ENCODE peak calls at places on chromosomes 5 and 9, in seven cellular contexts. One of them, this sample, is unnamed.

GRCh38 chr9:12759767-12760166 is 15.1 kb upstream of the LURAP1L start:
- DNase-seq in pancreas: no peak
- DNase-seq in fibroblast of lung: peak; percentile 70
- DNase-seq in IMR-90: peak; percentile 73
- DNase-seq in mesenchymal stem cell: peak; percentile 58
- DNase-seq in testis: no peak
- DNase-seq in stomach: no peak
- DNase-seq in this sample: no peak

GRCh38 chr5:130868186-130868821 is 296.8 kb downstream of the HINT1 start:
- DNase-seq in pancreas: no peak
- DNase-seq in fibroblast of lung: no peak
- DNase-seq in IMR-90: no peak
- DNase-seq in mesenchymal stem cell: peak; percentile 6
- DNase-seq in testis: no peak
- DNase-seq in stomach: no peak
- DNase-seq in this sample: no peak

GRCh38 chr5:14739538-14739937 is 75.0 kb downstream of the OTULIN start:
- DNase-seq in pancreas: no peak
- DNase-seq in fibroblast of lung: peak; percentile 16
- DNase-seq in IMR-90: peak; percentile 61
- DNase-seq in mesenchymal stem cell: peak; percentile 32
- DNase-seq in testis: no peak
- DNase-seq in stomach: no peak
- DNase-seq in this sample: no peak

GRCh38 chr9:6968271-6968670 is 210.5 kb downstream of the KDM4C start:
- DNase-seq in pancreas: no peak
- DNase-seq in fibroblast of lung: peak; percentile 75
- DNase-seq in IMR-90: peak; percentile 47
- DNase-seq in mesenchymal stem cell: no peak
- DNase-seq in testis: no peak
- DNase-seq in stomach: no peak
- DNase-seq in this sample: no peak

GRCh38 chr5:64384761-64385160 is 121.1 kb upstream of the RGS7BP start:
- DNase-seq in pancreas: no peak
- DNase-seq in fibroblast of lung: peak; percentile 1
- DNase-seq in IMR-90: no peak
- DNase-seq in mesenchymal stem cell: peak; percentile 18
- DNase-seq in testis: peak; percentile 19
- DNase-seq in stomach: no peak
- DNase-seq in this sample: no peak

GRCh38 chr5:84197542-84197941 is 187.1 kb downstream of the EDIL3 start:
- DNase-seq in pancreas: no peak
- DNase-seq in fibroblast of lung: no peak
- DNase-seq in IMR-90: no peak
- DNase-seq in mesenchymal stem cell: no peak
- DNase-seq in testis: no peak
- DNase-seq in stomach: no peak
- DNase-seq in this sample: no peak

GRCh38 chr9:130128251-130128650 is 44.0 kb upstream of the NCS1 start:
- DNase-seq in pancreas: no peak
- DNase-seq in fibroblast of lung: no peak
- DNase-seq in IMR-90: no peak
- DNase-seq in mesenchymal stem cell: no peak
- DNase-seq in testis: no peak
- DNase-seq in stomach: peak; percentile 30
- DNase-seq in this sample: no peak

GRCh38 chr5:78792342-78793055 is 143.9 kb upstream of the LHFPL2 start:
- DNase-seq in pancreas: no peak
- DNase-seq in fibroblast of lung: no peak
- DNase-seq in IMR-90: no peak
- DNase-seq in mesenchymal stem cell: no peak
- DNase-seq in testis: no peak
- DNase-seq in stomach: no peak
- DNase-seq in this sample: no peak

GRCh38 chr9:98790601-98791146 is 5.7 kb downstream of the ANKS6 start:
- DNase-seq in pancreas: no peak
- DNase-seq in fibroblast of lung: no peak
- DNase-seq in IMR-90: no peak
- DNase-seq in mesenchymal stem cell: no peak
- DNase-seq in testis: no peak
- DNase-seq in stomach: no peak
- DNase-seq in this sample: no peak
- H3K27ac ChIP-seq in pancreas: no peak overlapping the region
- H3K27ac ChIP-seq in fibroblast of lung: peak overlapping the region; percentile 49
- H3K27ac ChIP-seq in IMR-90: no peak overlapping the region
- H3K27ac ChIP-seq in mesenchymal stem cell: peak overlapping the region; percentile 59
- H3K27ac ChIP-seq in testis: no peak overlapping the region
- H3K27ac ChIP-seq in stomach: peak overlapping the region; percentile 50
- H3K27ac ChIP-seq in this sample: no peak overlapping the region

DNA sequence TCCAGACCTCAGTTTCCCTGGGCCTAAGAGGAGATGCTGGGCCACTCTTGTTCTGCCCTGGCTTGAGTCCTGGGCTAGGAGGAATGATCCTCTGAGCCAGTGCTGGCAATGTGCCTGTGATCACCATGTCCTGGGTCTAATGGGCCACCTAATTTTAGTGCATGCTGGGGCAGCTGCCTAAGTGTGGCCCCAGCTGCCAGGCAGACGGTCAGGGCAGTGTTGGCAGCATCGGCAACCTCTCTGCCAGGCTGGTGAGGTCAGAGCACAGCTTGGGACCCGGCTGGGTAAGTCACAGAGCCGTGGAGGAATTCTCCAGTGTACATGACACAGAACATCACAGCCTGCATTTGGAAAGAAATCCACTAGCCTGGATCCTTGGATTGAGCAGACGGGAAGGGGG is 21.4 kb upstream of the PITX1 start:
- DNase-seq in pancreas: peak; percentile 21
- DNase-seq in fibroblast of lung: no peak
- DNase-seq in IMR-90: no peak
- DNase-seq in mesenchymal stem cell: no peak
- DNase-seq in testis: no peak
- DNase-seq in stomach: no peak
- DNase-seq in this sample: no peak
- H3K27ac ChIP-seq in pancreas: no peak overlapping the region
- H3K27ac ChIP-seq in fibroblast of lung: no peak overlapping the region
- H3K27ac ChIP-seq in IMR-90: no peak overlapping the region
- H3K27ac ChIP-seq in mesenchymal stem cell: no peak overlapping the region
- H3K27ac ChIP-seq in testis: no peak overlapping the region
- H3K27ac ChIP-seq in stomach: peak overlapping the region; percentile 45
- H3K27ac ChIP-seq in this sample: no peak overlapping the region

GRCh38 chr5:86806206-86806605 is 188.5 kb downstream of the COX7C start:
- DNase-seq in pancreas: no peak
- DNase-seq in fibroblast of lung: no peak
- DNase-seq in IMR-90: peak; percentile 2
- DNase-seq in mesenchymal stem cell: peak; percentile 2
- DNase-seq in testis: no peak
- DNase-seq in stomach: no peak
- DNase-seq in this sample: no peak
- H3K27ac ChIP-seq in pancreas: no peak overlapping the region
- H3K27ac ChIP-seq in fibroblast of lung: no peak overlapping the region
- H3K27ac ChIP-seq in IMR-90: no peak overlapping the region
- H3K27ac ChIP-seq in mesenchymal stem cell: no peak overlapping the region
- H3K27ac ChIP-seq in testis: no peak overlapping the region
- H3K27ac ChIP-seq in stomach: no peak overlapping the region
- H3K27ac ChIP-seq in this sample: no peak overlapping the region

DNA sequence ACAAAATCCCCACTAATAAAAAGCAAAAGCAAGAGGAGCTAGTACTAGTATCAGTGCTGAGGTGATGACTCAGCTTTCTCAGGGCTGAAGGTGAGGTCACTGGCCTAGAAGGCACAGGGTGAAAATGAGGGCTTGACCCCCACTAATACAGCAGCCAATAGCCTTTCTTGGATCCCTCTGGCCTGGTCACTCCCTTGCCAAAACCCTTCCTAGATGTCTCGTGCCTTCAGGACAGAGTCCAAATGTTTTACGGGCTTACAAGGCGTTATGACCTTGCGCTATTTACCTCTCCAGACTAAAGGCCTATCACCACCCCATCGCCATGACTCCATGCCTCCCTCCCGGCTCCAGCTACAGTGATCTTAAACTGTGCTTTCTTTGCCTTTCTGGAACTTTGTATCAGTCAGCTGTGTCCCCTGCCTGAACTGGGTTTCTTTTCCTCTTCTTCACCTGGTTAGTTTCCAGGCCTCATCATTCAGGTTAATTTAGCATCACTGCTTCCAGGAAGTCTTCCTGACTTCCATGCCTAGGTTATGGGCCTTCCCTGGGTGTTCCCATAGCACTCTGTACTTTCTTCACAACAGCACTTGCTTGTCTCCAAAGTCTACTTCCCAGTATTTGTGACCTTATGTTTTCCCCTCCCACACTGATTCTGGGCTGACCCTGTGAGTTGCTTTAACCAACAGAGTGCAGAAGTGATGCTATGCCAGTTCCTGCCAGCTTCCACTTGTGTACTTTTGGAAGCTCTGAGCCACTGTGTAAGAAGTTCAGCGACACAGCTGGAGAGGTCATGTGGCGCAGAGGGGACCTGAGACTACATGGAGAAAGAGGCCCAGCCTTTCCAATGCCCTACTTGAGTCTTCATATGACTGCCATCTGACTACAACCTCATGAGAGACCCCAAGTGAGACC is 4.2 kb upstream of the DELE1 start:
- DNase-seq in pancreas: no peak
- DNase-seq in fibroblast of lung: no peak
- DNase-seq in IMR-90: no peak
- DNase-seq in mesenchymal stem cell: no peak
- DNase-seq in testis: no peak
- DNase-seq in stomach: no peak
- DNase-seq in this sample: no peak
- H3K27ac ChIP-seq in pancreas: no peak overlapping the region
- H3K27ac ChIP-seq in fibroblast of lung: no peak overlapping the region
- H3K27ac ChIP-seq in IMR-90: no peak overlapping the region
- H3K27ac ChIP-seq in mesenchymal stem cell: no peak overlapping the region
- H3K27ac ChIP-seq in testis: no peak overlapping the region
- H3K27ac ChIP-seq in stomach: no peak overlapping the region
- H3K27ac ChIP-seq in this sample: no peak overlapping the region

GRCh38 chr9:89502038-89502601 is 4.2 kb upstream of the SEMA4D start:
- DNase-seq in pancreas: no peak
- DNase-seq in fibroblast of lung: no peak
- DNase-seq in IMR-90: no peak
- DNase-seq in mesenchymal stem cell: no peak
- DNase-seq in testis: no peak
- DNase-seq in stomach: no peak
- DNase-seq in this sample: no peak
- H3K27ac ChIP-seq in pancreas: no peak overlapping the region
- H3K27ac ChIP-seq in fibroblast of lung: no peak overlapping the region
- H3K27ac ChIP-seq in IMR-90: no peak overlapping the region
- H3K27ac ChIP-seq in mesenchymal stem cell: no peak overlapping the region
- H3K27ac ChIP-seq in testis: no peak overlapping the region
- H3K27ac ChIP-seq in stomach: peak overlapping the region; percentile 24
- H3K27ac ChIP-seq in this sample: no peak overlapping the region

This sample was measured in caudate nucleus.